ENCODE peak calls at places on chromosomes 11 and 22, in six cellular contexts. One of them, this sample, is unnamed.

GRCh38 chr22:41857160-41857859 is 24.4 kb downstream of the SREBF2 start:
- DNase-seq in A549: peak; percentile 71
- DNase-seq in IMR-90: peak; percentile 72
- DNase-seq in sigmoid colon: no peak
- DNase-seq in GM12878: peak; percentile 46
- DNase-seq in Peyer's patch: peak; percentile 73
- DNase-seq in this sample: peak; percentile 29

GRCh38 chr11:30545507-30545906 is 40.6 kb downstream of the MPPED2 start:
- DNase-seq in IMR-90: no peak
- DNase-seq in sigmoid colon: no peak
- DNase-seq in A549: no peak
- DNase-seq in GM12878: no peak
- DNase-seq in Peyer's patch: no peak
- DNase-seq in this sample: no peak

GRCh38 chr22:19504900-19505734 is 19.1 kb downstream of the CLDN5 start:
- DNase-seq in sigmoid colon: no peak
- DNase-seq in Peyer's patch: no peak
- DNase-seq in GM12878: no peak
- DNase-seq in A549: no peak
- DNase-seq in IMR-90: no peak
- DNase-seq in this sample: no peak

GRCh38 chr22:43992331-43992821 is 31.7 kb upstream of the PARVB start:
- DNase-seq in GM12878: no peak
- DNase-seq in IMR-90: peak; percentile 78
- DNase-seq in sigmoid colon: peak; percentile 50
- DNase-seq in Peyer's patch: no peak
- DNase-seq in A549: no peak
- DNase-seq in this sample: no peak

GRCh38 chr11:69313992-69314391 is 20.0 kb downstream of the MYEOV start:
- DNase-seq in A549: no peak
- DNase-seq in Peyer's patch: no peak
- DNase-seq in IMR-90: no peak
- DNase-seq in GM12878: no peak
- DNase-seq in sigmoid colon: peak; percentile 2
- DNase-seq in this sample: no peak

GRCh38 chr11:8503872-8504491 is 90.0 kb downstream of the STK33 start:
- DNase-seq in sigmoid colon: no peak
- DNase-seq in IMR-90: no peak
- DNase-seq in Peyer's patch: no peak
- DNase-seq in A549: no peak
- DNase-seq in GM12878: no peak
- DNase-seq in this sample: no peak

GRCh38 chr11:68099474-68100405 is 21.4 kb downstream of the CHKA start:
- DNase-seq in A549: no peak
- DNase-seq in sigmoid colon: no peak
- DNase-seq in GM12878: peak; percentile 52
- DNase-seq in IMR-90: no peak
- DNase-seq in Peyer's patch: peak; percentile 48
- DNase-seq in this sample: peak; percentile 83

GRCh38 chr11:69131644-69132300 is 24.0 kb upstream of the SMIM38 start:
- DNase-seq in sigmoid colon: no peak
- DNase-seq in Peyer's patch: no peak
- DNase-seq in GM12878: no peak
- DNase-seq in A549: peak; percentile 86
- DNase-seq in IMR-90: peak; percentile 70
- DNase-seq in this sample: peak; percentile 95

GRCh38 chr11:35539256-35539655 is 13.8 kb upstream of the PAMR1 start:
- DNase-seq in GM12878: no peak
- DNase-seq in Peyer's patch: no peak
- DNase-seq in sigmoid colon: no peak
- DNase-seq in A549: no peak
- DNase-seq in IMR-90: no peak
- DNase-seq in this sample: no peak

GRCh38 chr11:63951779-63952536 is 13.2 kb downstream of the NAA40 start:
- DNase-seq in A549: no peak
- DNase-seq in Peyer's patch: peak; percentile 55
- DNase-seq in sigmoid colon: no peak
- DNase-seq in IMR-90: no peak
- DNase-seq in GM12878: peak; percentile 65
- DNase-seq in this sample: no peak

GRCh38 chr11:38788591-38788990 is 2190.6 kb upstream of the RAG2 start:
- DNase-seq in GM12878: no peak
- DNase-seq in A549: no peak
- DNase-seq in sigmoid colon: no peak
- DNase-seq in IMR-90: no peak
- DNase-seq in Peyer's patch: no peak
- DNase-seq in this sample: no peak

GRCh38 chr11:44623716-44624491 is 58.4 kb downstream of the CD82 start:
- DNase-seq in A549: no peak
- DNase-seq in GM12878: no peak
- DNase-seq in Peyer's patch: peak; percentile 13
- DNase-seq in sigmoid colon: peak; percentile 67
- DNase-seq in IMR-90: peak; percentile 43
- DNase-seq in this sample: no peak

GRCh38 chr11:38646382-38646781 is 2048.3 kb upstream of the RAG2 start:
- DNase-seq in A549: no peak
- DNase-seq in GM12878: no peak
- DNase-seq in Peyer's patch: no peak
- DNase-seq in IMR-90: no peak
- DNase-seq in sigmoid colon: no peak
- DNase-seq in this sample: no peak

GRCh38 chr11:2762451-2762850 is 62.7 kb upstream of the KCNQ1OT1 start:
- DNase-seq in sigmoid colon: no peak
- DNase-seq in IMR-90: no peak
- DNase-seq in A549: no peak
- DNase-seq in GM12878: no peak
- DNase-seq in Peyer's patch: peak; percentile 9
- DNase-seq in this sample: peak; percentile 0

GRCh38 chr11:2911088-2912037 is 17.9 kb downstream of the PHLDA2 start:
- DNase-seq in GM12878: no peak
- DNase-seq in Peyer's patch: no peak
- DNase-seq in sigmoid colon: no peak
- DNase-seq in IMR-90: no peak
- DNase-seq in A549: no peak
- DNase-seq in this sample: peak; percentile 69

GRCh38 chr11:74611369-74611861 is 19.0 kb downstream of the POLD3 start:
- DNase-seq in Peyer's patch: no peak
- DNase-seq in A549: peak; percentile 82
- DNase-seq in IMR-90: peak; percentile 87
- DNase-seq in sigmoid colon: no peak
- DNase-seq in GM12878: no peak
- DNase-seq in this sample: no peak

GRCh38 chr22:46708766-46709330 is 29.2 kb downstream of the CERK start:
- DNase-seq in sigmoid colon: no peak
- DNase-seq in A549: no peak
- DNase-seq in Peyer's patch: no peak
- DNase-seq in IMR-90: no peak
- DNase-seq in GM12878: no peak
- DNase-seq in this sample: no peak

GRCh38 chr11:28808771-28809170 is 700.6 kb downstream of the METTL15 start:
- DNase-seq in sigmoid colon: no peak
- DNase-seq in IMR-90: no peak
- DNase-seq in A549: no peak
- DNase-seq in GM12878: no peak
- DNase-seq in Peyer's patch: no peak
- DNase-seq in this sample: no peak

GRCh38 chr22:22818861-22819855 is 68.5 kb upstream of the IGLL5 start:
- DNase-seq in A549: no peak
- DNase-seq in GM12878: peak; percentile 47
- DNase-seq in Peyer's patch: peak; percentile 61
- DNase-seq in sigmoid colon: no peak
- DNase-seq in IMR-90: no peak
- DNase-seq in this sample: no peak

GRCh38 chr11:259374-259773 is 18.8 kb upstream of the NLRP6 start:
- DNase-seq in GM12878: no peak
- DNase-seq in sigmoid colon: no peak
- DNase-seq in A549: no peak
- DNase-seq in Peyer's patch: no peak
- DNase-seq in IMR-90: no peak
- DNase-seq in this sample: no peak

GRCh38 chr11:116215471-116216113 is 557.2 kb downstream of the BUD13 start:
- DNase-seq in IMR-90: no peak
- DNase-seq in A549: peak; percentile 6
- DNase-seq in GM12878: no peak
- DNase-seq in sigmoid colon: no peak
- DNase-seq in Peyer's patch: no peak
- DNase-seq in this sample: no peak

GRCh38 chr22:37757663-37758062 is 50.1 kb upstream of the GCAT start:
- DNase-seq in Peyer's patch: no peak
- DNase-seq in A549: no peak
- DNase-seq in IMR-90: no peak
- DNase-seq in sigmoid colon: no peak
- DNase-seq in GM12878: no peak
- DNase-seq in this sample: no peak

GRCh38 chr11:134951305-134951700 is 539.3 kb upstream of the B3GAT1 start:
- DNase-seq in Peyer's patch: no peak
- DNase-seq in IMR-90: peak; percentile 78
- DNase-seq in sigmoid colon: no peak
- DNase-seq in GM12878: no peak
- DNase-seq in A549: no peak
- DNase-seq in this sample: peak; percentile 71

GRCh38 chr22:33747576-33748180 is 172.6 kb downstream of the LARGE1 start:
- DNase-seq in A549: peak; percentile 7
- DNase-seq in sigmoid colon: no peak
- DNase-seq in Peyer's patch: no peak
- DNase-seq in GM12878: no peak
- DNase-seq in IMR-90: no peak
- DNase-seq in this sample: no peak

GRCh38 chr11:46290021-46290420 is 12.6 kb downstream of the CREB3L1 start:
- DNase-seq in GM12878: no peak
- DNase-seq in Peyer's patch: no peak
- DNase-seq in A549: no peak
- DNase-seq in IMR-90: no peak
- DNase-seq in sigmoid colon: no peak
- DNase-seq in this sample: no peak
- H3K4me1 ChIP-seq in GM12878: peaks cover 5% of the 10 kb centered on the region
- H3K4me1 ChIP-seq in Peyer's patch: no peaks in the 10 kb centered on the region
- H3K4me1 ChIP-seq in A549: peaks cover 31% of the 10 kb centered on the region
- H3K4me1 ChIP-seq in IMR-90: peaks cover 53% of the 10 kb centered on the region
- H3K4me1 ChIP-seq in sigmoid colon: peaks cover 44% of the 10 kb centered on the region
- H3K4me1 ChIP-seq in this sample: peaks cover 30% of the 10 kb centered on the region

GRCh38 chr11:65591939-65592814 is 3.4 kb downstream of the KCNK7 start:
- DNase-seq in GM12878: no peak
- DNase-seq in sigmoid colon: peak; percentile 76
- DNase-seq in A549: no peak
- DNase-seq in Peyer's patch: no peak
- DNase-seq in IMR-90: peak; percentile 44
- DNase-seq in this sample: peak; percentile 54
- TF ChIP-seq POLR2A in GM12878: no peak
- TF ChIP-seq POLR2A in sigmoid colon: no peak
- TF ChIP-seq POLR2A in A549: no peak
- TF ChIP-seq POLR2A in Peyer's patch: no peak
- TF ChIP-seq POLR2A in IMR-90: no peak
- TF ChIP-seq POLR2A in this sample: no peak

GRCh38 chr11:60919956-60920355 is 4.3 kb upstream of the TMEM132A start:
- DNase-seq in Peyer's patch: no peak
- DNase-seq in A549: no peak
- DNase-seq in IMR-90: no peak
- DNase-seq in sigmoid colon: no peak
- DNase-seq in GM12878: no peak
- DNase-seq in this sample: no peak

GRCh38 chr11:60917267-60917666 is 3.3 kb downstream of the TMEM109 start:
- DNase-seq in GM12878: no peak
- DNase-seq in IMR-90: no peak
- DNase-seq in Peyer's patch: no peak
- DNase-seq in A549: no peak
- DNase-seq in sigmoid colon: no peak
- DNase-seq in this sample: peak; percentile 35

GRCh38 chr11:60918251-60918940 is 4.4 kb downstream of the TMEM109 start:
- DNase-seq in sigmoid colon: no peak
- DNase-seq in IMR-90: no peak
- DNase-seq in GM12878: no peak
- DNase-seq in Peyer's patch: no peak
- DNase-seq in A549: no peak
- DNase-seq in this sample: no peak

GRCh38 chr11:60919320-60919719 is 4.9 kb upstream of the TMEM132A start:
- DNase-seq in GM12878: no peak
- DNase-seq in A549: no peak
- DNase-seq in Peyer's patch: no peak
- DNase-seq in IMR-90: no peak
- DNase-seq in sigmoid colon: no peak
- DNase-seq in this sample: no peak

GRCh38 chr11:60918941-60919275 is 5.0 kb downstream of the TMEM109 start:
- DNase-seq in Peyer's patch: no peak
- DNase-seq in IMR-90: peak; percentile 40
- DNase-seq in sigmoid colon: no peak
- DNase-seq in A549: peak; percentile 19
- DNase-seq in GM12878: no peak
- DNase-seq in this sample: no peak
- H3K4me1 ChIP-seq in Peyer's patch: peaks cover 19% of the 10 kb centered on the region
- H3K4me1 ChIP-seq in IMR-90: peaks cover 9% of the 10 kb centered on the region
- H3K4me1 ChIP-seq in sigmoid colon: peaks cover 44% of the 10 kb centered on the region
- H3K4me1 ChIP-seq in A549: peaks cover 29% of the 10 kb centered on the region
- H3K4me1 ChIP-seq in GM12878: peaks cover 26% of the 10 kb centered on the region
- H3K4me1 ChIP-seq in this sample: peaks cover 26% of the 10 kb centered on the region

GRCh38 chr11:130070829-130071205 is 1.1 kb downstream of the APLP2 start:
- DNase-seq in GM12878: no peak
- DNase-seq in sigmoid colon: no peak
- DNase-seq in IMR-90: peak; percentile 36
- DNase-seq in A549: no peak
- DNase-seq in Peyer's patch: no peak
- DNase-seq in this sample: peak; percentile 70

GRCh38 chr11:130069684-130070108 is at the start of gene APLP2:
- DNase-seq in A549: peak; percentile 96
- DNase-seq in sigmoid colon: peak; percentile 100
- DNase-seq in IMR-90: peak; percentile 97
- DNase-seq in GM12878: peak; percentile 75
- DNase-seq in Peyer's patch: peak; percentile 100
- DNase-seq in this sample: peak; percentile 100

GRCh38 chr11:130068546-130068985 is 1.1 kb upstream of the APLP2 start:
- DNase-seq in IMR-90: no peak
- DNase-seq in Peyer's patch: no peak
- DNase-seq in GM12878: no peak
- DNase-seq in A549: no peak
- DNase-seq in sigmoid colon: no peak
- DNase-seq in this sample: no peak

GRCh38 chr11:130070109-130070828 is 575 bp downstream of the APLP2 start:
- DNase-seq in A549: no peak
- DNase-seq in GM12878: no peak
- DNase-seq in Peyer's patch: peak; percentile 44
- DNase-seq in IMR-90: peak; percentile 13
- DNase-seq in sigmoid colon: peak; percentile 77
- DNase-seq in this sample: peak; percentile 51

DNA sequence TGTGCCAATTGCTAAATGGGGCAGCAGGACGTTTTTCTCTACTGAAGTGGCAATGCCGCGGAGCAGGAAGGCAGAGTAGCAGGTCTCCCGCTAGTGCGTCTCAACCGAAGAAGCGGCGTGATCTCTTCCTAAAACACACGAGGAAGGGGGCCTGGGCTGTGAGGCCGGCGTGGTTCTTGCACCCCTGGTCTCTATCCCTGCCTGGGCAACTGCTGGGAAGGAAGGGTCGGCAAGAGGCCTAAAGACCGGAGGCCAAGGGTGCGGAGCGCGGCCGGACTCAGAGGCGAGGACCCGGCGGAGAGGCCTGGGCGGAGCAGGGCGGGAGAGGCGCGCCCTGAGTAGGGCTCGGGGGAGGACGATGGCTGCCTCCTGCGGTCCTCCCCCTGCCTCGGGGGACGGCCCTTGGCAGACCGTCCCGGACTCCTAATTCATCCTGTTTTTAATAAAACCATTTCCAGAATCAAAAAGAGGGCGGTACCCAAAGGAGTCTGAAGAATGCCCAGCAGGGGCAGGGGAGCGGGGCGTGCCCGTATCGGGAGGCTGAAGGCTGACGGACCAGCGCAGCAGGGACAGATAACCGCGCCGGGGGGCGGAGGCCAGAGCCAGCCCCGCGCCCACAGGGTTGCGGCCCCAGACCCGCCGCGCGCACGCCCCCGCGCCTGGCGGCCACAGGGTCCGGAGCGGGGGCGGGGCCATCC is 559 bp upstream of the APLP2 start:
- DNase-seq in IMR-90: peak; percentile 80
- DNase-seq in Peyer's patch: peak; percentile 43
- DNase-seq in A549: peak; percentile 61
- DNase-seq in GM12878: no peak
- DNase-seq in sigmoid colon: peak; percentile 95
- DNase-seq in this sample: peak; percentile 73
- TF ChIP-seq POLR2A in IMR-90: no peak
- TF ChIP-seq POLR2A in Peyer's patch: no peak
- TF ChIP-seq POLR2A in A549: no peak
- TF ChIP-seq POLR2A in GM12878: no peak
- TF ChIP-seq POLR2A in sigmoid colon: peak; percentile 43
- TF ChIP-seq POLR2A in this sample: peak; percentile 32